ENCODE peak calls at places on chromosomes 7 and 10, in five cellular contexts. R is SK-N-SH, X is stomach, S is heart left ventricle, E is upper lobe of right lung. I is an unnamed sample.

GRCh38 chr7:159137906-159138305 is 6.8 kb downstream of the VIPR2 start:
- DNase-seq in R (no peak), S (peak; percentile 11), E (no peak), X (peak; percentile 3), I (no peak)

GRCh38 chr7:68691261-68692216 is 906.7 kb upstream of the AUTS2 start:
- DNase-seq in R (no peak), E (no peak), S (no peak), X (no peak), I (no peak)

GRCh38 chr10:111126073-111126472 is 49.2 kb downstream of the ADRA2A start:
- DNase-seq in X (no peak), S (no peak), E (no peak), R (no peak), I (no peak)

GRCh38 chr7:31108097-31108657 is 56.1 kb downstream of the ADCYAP1R1 start:
- DNase-seq in E (no peak), S (no peak), X (no peak), R (no peak), I (no peak)

GRCh38 chr7:144416341-144416740 is 12.8 kb upstream of the NOBOX start:
- DNase-seq in R (no peak), S (no peak), E (no peak), X (no peak), I (no peak)

GRCh38 chr7:111264111-111264868 is 173.4 kb downstream of the LRRN3 start:
- DNase-seq in R (no peak), E (no peak), S (no peak), X (no peak), I (no peak)

GRCh38 chr10:79128923-79129305 is 60.1 kb downstream of the ZMIZ1 start:
- DNase-seq in R (peak; percentile 62), S (no peak), X (no peak), E (no peak), I (no peak)

GRCh38 chr10:127398140-127398966 is 150.8 kb upstream of the NPS start:
- DNase-seq in E (no peak), X (no peak), R (peak; percentile 30), S (no peak), I (no peak)

GRCh38 chr10:227014-227413 is 91.8 kb downstream of the ZMYND11 start:
- DNase-seq in X (no peak), S (no peak), R (no peak), E (no peak), I (no peak)

GRCh38 chr7:128115326-128115820 is 84.1 kb upstream of the LRRC4 start:
- DNase-seq in E (no peak), X (no peak), R (no peak), S (no peak), I (no peak)

GRCh38 chr10:71522438-71523144 is 125.9 kb downstream of the CDH23 start:
- DNase-seq in S (no peak), E (no peak), R (no peak), X (no peak), I (no peak)

GRCh38 chr7:105026750-105027149 is 12.7 kb downstream of the KMT2E start:
- DNase-seq in R (no peak), E (no peak), S (no peak), X (no peak), I (no peak)

GRCh38 chr7:127845497-127846214 is 185.6 kb downstream of the LRRC4 start:
- DNase-seq in R (no peak), E (no peak), X (no peak), S (no peak), I (no peak)

GRCh38 chr7:36746347-36746746 is 22.1 kb upstream of the AOAH start:
- DNase-seq in X (no peak), E (no peak), R (no peak), S (no peak), I (peak; percentile 56)

GRCh38 chr7:99498546-99498944 is 1.5 kb downstream of the ZNF394 start:
- DNase-seq in E (no peak), R (peak; percentile 32), X (no peak), S (no peak), I (no peak)

GRCh38 chr10:80506189-80506575 is 31.5 kb upstream of the SH2D4B start:
- DNase-seq in S (no peak), X (no peak), R (no peak), E (no peak), I (peak; percentile 60)

GRCh38 chr7:46715579-46715978 is 794.5 kb upstream of the IGFBP3 start:
- DNase-seq in X (no peak), R (no peak), E (no peak), S (no peak), I (no peak)

GRCh38 chr10:85624511-85624910 is 742.1 kb downstream of the GRID1 start:
- DNase-seq in X (no peak), R (no peak), S (no peak), E (no peak), I (no peak)

GRCh38 chr7:157441023-157441399 is 104.2 kb downstream of the DNAJB6 start:
- DNase-seq in E (peak; percentile 41), X (no peak), R (no peak), S (peak; percentile 12), I (no peak)

GRCh38 chr7:126570845-126571244 is 681.9 kb downstream of the GRM8 start:
- DNase-seq in X (no peak), E (no peak), S (no peak), R (no peak), I (no peak)

GRCh38 chr7:24637706-24638105 is 64.5 kb downstream of the PALS2 start:
- DNase-seq in X (no peak), S (no peak), E (no peak), R (no peak), I (no peak)

GRCh38 chr10:97442277-97442676 is 3.5 kb downstream of the EXOSC1 start:
- DNase-seq in X (no peak), R (no peak), E (no peak), S (no peak), I (no peak)

GRCh38 chr7:22675917-22676343 is 51.1 kb upstream of the IL6 start:
- DNase-seq in X (no peak), R (no peak), S (no peak), E (no peak), I (no peak)

GRCh38 chr10:122878799-122879338 is 512 bp downstream of the FAM24B start:
- DNase-seq in X (no peak), S (no peak), E (no peak), R (peak; percentile 21), I (no peak)

GRCh38 chr10:122515588-122516231 is 44.8 kb upstream of the DMBT1 start:
- DNase-seq in S (no peak), X (peak; percentile 40), E (no peak), R (no peak), I (no peak)

GRCh38 chr7:1569440-1569832 is 396 bp downstream of the PSMG3 start:
- DNase-seq in X (no peak), E (no peak), S (no peak), R (no peak), I (no peak)

GRCh38 chr7:1569016-1569415 is 816 bp downstream of the PSMG3 start:
- DNase-seq in E (no peak), X (no peak), S (no peak), R (peak; percentile 48), I (peak; percentile 61)

GRCh38 chr7:1572111-1572510 is 2.3 kb upstream of the PSMG3 start:
- DNase-seq in S (no peak), E (no peak), R (no peak), X (no peak), I (no peak)

GRCh38 chr7:1571261-1571650 is 1.4 kb upstream of the PSMG3 start:
- DNase-seq in R (no peak), S (no peak), X (no peak), E (no peak), I (no peak)

GRCh38 chr7:1569833-1570632 is at the start of gene PSMG3:
- DNase-seq in X (peak; percentile 94), S (peak; percentile 92), R (peak; percentile 100), E (peak; percentile 97), I (peak; percentile 98)
- TF ChIP-seq CTCF in X (no peak), S (peak; percentile 6), R (peak; percentile 51), E (peak; percentile 30), I (peak; percentile 67)

DNA sequence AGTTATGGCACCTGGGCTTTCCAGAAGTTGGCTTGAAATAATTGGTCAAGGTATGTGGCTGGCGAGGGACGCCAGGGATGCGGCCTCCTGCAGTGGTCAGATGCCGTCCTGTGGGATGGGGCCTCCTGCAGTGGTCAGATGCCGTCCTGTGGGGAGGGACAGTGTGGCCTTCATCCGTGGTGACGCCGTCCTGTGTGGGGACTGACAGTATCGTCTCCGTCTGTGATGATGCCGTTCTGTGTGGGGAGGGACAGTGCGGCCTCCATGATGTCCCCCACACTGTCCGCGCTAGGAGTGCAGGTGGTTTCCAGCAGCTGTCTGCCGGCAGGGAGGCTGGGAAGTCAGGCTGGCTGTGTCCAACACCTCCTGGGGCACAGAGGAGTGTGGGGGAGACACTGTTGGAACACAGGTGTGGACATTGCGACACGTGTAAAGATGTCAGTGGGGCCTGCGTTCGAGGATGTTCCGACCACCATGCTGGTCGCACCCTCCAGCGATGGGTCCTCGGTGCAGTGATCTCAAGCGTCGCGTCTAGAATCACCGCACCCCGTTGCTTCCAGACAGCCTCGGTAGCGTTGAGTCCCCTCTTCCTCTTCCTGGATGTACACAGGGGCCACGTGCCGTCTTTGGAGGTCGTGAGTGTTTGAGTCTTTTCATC is 52.6 kb downstream of the INPP5A start:
- DNase-seq in X (no peak), E (no peak), S (no peak), R (no peak), I (no peak)
- TF ChIP-seq CTCF in X (no peak), E (no peak), S (no peak), R (no peak), I (no peak)

DNA sequence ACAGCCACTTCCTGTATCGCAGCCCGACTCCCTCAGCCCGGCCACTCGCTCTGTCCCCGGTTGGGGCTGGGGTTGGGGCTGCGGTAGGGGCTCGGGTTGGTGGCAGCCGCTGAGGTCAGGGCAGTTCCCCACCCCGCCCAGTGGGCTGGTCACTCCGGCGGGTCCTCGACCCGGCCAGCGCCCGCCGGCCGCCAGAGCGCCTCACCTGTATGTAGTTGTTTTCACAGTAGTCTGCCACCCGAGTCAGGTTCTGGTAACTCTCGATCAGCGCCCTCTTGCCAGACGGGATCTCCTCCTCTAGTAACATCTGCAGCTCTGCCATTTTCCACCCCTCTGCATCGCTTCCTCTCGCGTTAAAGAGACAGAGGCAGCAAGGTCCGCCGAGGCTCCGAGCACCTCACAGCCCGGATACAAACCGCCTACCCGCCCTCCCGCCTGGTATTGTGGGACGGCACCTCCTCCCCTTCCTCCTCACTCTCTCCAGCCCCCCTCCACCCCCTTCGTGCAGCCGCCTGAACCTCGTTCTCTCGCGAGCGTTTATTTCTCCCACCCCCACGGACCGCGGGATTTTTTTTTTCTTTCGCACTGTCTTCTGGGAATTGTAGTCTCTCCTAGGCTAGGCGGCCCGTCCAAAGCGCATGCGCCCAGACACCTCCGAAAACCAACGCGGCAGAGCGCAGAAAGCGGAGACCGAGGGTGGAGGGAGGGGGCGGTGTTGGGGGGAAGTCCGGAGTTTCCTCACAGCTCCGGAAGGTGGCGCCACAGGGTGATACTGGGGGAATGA is at the start of gene ABI1:
- DNase-seq in E (peak; percentile 99), X (peak; percentile 97), R (peak; percentile 92), S (peak; percentile 96), I (peak; percentile 97)
- TF ChIP-seq CTCF in E (no peak), X (peak; percentile 58), R (peak; percentile 62), S (peak; percentile 82), I (no peak)

GRCh38 chr10:130341325-130341724 is 205.1 kb downstream of the GLRX3 start:
- DNase-seq in S (no peak), R (peak; percentile 74), E (no peak), X (no peak), I (no peak)
- TF ChIP-seq CTCF in S (peak; percentile 46), R (no peak), E (peak; percentile 57), X (no peak), I (no peak)